ENCODE peak calls at places on chromosome 22, in five cellular contexts. One of them, this sample, is unnamed.

GRCh38 chr22:21760640-21761039 is 25.0 kb upstream of the YPEL1 start:
- DNase-seq in caudate nucleus: no peak
- DNase-seq in hypothalamus: no peak
- DNase-seq in ecto neural progenitor cell: no peak
- DNase-seq in Daoy: peak; percentile 65
- DNase-seq in this sample: no peak

GRCh38 chr22:49705631-49706352 is 121.9 kb downstream of the BRD1 start:
- DNase-seq in caudate nucleus: no peak
- DNase-seq in hypothalamus: no peak
- DNase-seq in ecto neural progenitor cell: no peak
- DNase-seq in Daoy: no peak
- DNase-seq in this sample: no peak

GRCh38 chr22:24240381-24240780 is 4.5 kb downstream of the GGT5 start:
- DNase-seq in caudate nucleus: no peak
- DNase-seq in hypothalamus: no peak
- DNase-seq in ecto neural progenitor cell: no peak
- DNase-seq in Daoy: no peak
- DNase-seq in this sample: no peak

GRCh38 chr22:47625013-47625385 is 862.5 kb downstream of the TBC1D22A start:
- DNase-seq in caudate nucleus: no peak
- DNase-seq in hypothalamus: no peak
- DNase-seq in ecto neural progenitor cell: peak; percentile 27
- DNase-seq in Daoy: no peak
- DNase-seq in this sample: no peak

GRCh38 chr22:19745155-19746133 is 15.1 kb upstream of the TBX1 start:
- DNase-seq in caudate nucleus: no peak
- DNase-seq in hypothalamus: no peak
- DNase-seq in ecto neural progenitor cell: no peak
- DNase-seq in Daoy: peak; percentile 49
- DNase-seq in this sample: no peak

GRCh38 chr22:21568207-21569075 is 927 bp downstream of the UBE2L3 start:
- DNase-seq in caudate nucleus: no peak
- DNase-seq in hypothalamus: peak; percentile 6
- DNase-seq in ecto neural progenitor cell: no peak
- DNase-seq in Daoy: peak; percentile 41
- DNase-seq in this sample: no peak

GRCh38 chr22:42432020-42432596 is at the start of gene NFAM1:
- DNase-seq in caudate nucleus: no peak
- DNase-seq in hypothalamus: peak; percentile 38
- DNase-seq in ecto neural progenitor cell: no peak
- DNase-seq in Daoy: no peak
- DNase-seq in this sample: peak; percentile 5

GRCh38 chr22:21975273-21975672 is 7.3 kb downstream of the TOP3B start:
- DNase-seq in caudate nucleus: no peak
- DNase-seq in hypothalamus: no peak
- DNase-seq in ecto neural progenitor cell: no peak
- DNase-seq in Daoy: no peak
- DNase-seq in this sample: no peak

GRCh38 chr22:36084717-36085116 is 56.1 kb upstream of the RBFOX2 start:
- DNase-seq in caudate nucleus: no peak
- DNase-seq in hypothalamus: no peak
- DNase-seq in ecto neural progenitor cell: no peak
- DNase-seq in Daoy: no peak
- DNase-seq in this sample: no peak

GRCh38 chr22:29209624-29209929 is 3.9 kb downstream of the EMID1 start:
- DNase-seq in caudate nucleus: no peak
- DNase-seq in hypothalamus: no peak
- DNase-seq in ecto neural progenitor cell: no peak
- DNase-seq in Daoy: no peak
- DNase-seq in this sample: no peak

GRCh38 chr22:45341503-45341902 is 31.8 kb downstream of the FAM118A start:
- DNase-seq in caudate nucleus: no peak
- DNase-seq in hypothalamus: no peak
- DNase-seq in ecto neural progenitor cell: no peak
- DNase-seq in Daoy: no peak
- DNase-seq in this sample: no peak

GRCh38 chr22:25153961-25154685 is 45.5 kb upstream of the CRYBB3 start:
- DNase-seq in caudate nucleus: no peak
- DNase-seq in hypothalamus: no peak
- DNase-seq in ecto neural progenitor cell: no peak
- DNase-seq in Daoy: peak; percentile 35
- DNase-seq in this sample: peak; percentile 7

GRCh38 chr22:30195245-30196140 is 51.1 kb downstream of the LIF start:
- DNase-seq in caudate nucleus: no peak
- DNase-seq in hypothalamus: no peak
- DNase-seq in ecto neural progenitor cell: no peak
- DNase-seq in Daoy: no peak
- DNase-seq in this sample: no peak

GRCh38 chr22:36544107-36544620 is 15.2 kb upstream of the EIF3D start:
- DNase-seq in caudate nucleus: no peak
- DNase-seq in hypothalamus: no peak
- DNase-seq in ecto neural progenitor cell: no peak
- DNase-seq in Daoy: peak; percentile 67
- DNase-seq in this sample: no peak

GRCh38 chr22:41582694-41583093 is 6.9 kb downstream of the PMM1 start:
- DNase-seq in caudate nucleus: no peak
- DNase-seq in hypothalamus: no peak
- DNase-seq in ecto neural progenitor cell: no peak
- DNase-seq in Daoy: no peak
- DNase-seq in this sample: no peak

GRCh38 chr22:35637943-35638342 is 10.3 kb upstream of the APOL6 start:
- DNase-seq in caudate nucleus: no peak
- DNase-seq in hypothalamus: no peak
- DNase-seq in ecto neural progenitor cell: no peak
- DNase-seq in Daoy: no peak
- DNase-seq in this sample: no peak

GRCh38 chr22:20509344-20510047 is 2.1 kb downstream of the MED15 start:
- DNase-seq in caudate nucleus: peak; percentile 28
- DNase-seq in hypothalamus: peak; percentile 28
- DNase-seq in ecto neural progenitor cell: no peak
- DNase-seq in Daoy: peak; percentile 91
- DNase-seq in this sample: no peak

GRCh38 chr22:50119768-50120251 is 30.0 kb downstream of the MOV10L1 start:
- DNase-seq in caudate nucleus: no peak
- DNase-seq in hypothalamus: no peak
- DNase-seq in ecto neural progenitor cell: no peak
- DNase-seq in Daoy: no peak
- DNase-seq in this sample: no peak

GRCh38 chr22:28207281-28208030 is 288.4 kb upstream of the PITPNB start:
- DNase-seq in caudate nucleus: no peak
- DNase-seq in hypothalamus: no peak
- DNase-seq in ecto neural progenitor cell: no peak
- DNase-seq in Daoy: no peak
- DNase-seq in this sample: no peak

GRCh38 chr22:17368727-17369552 is at the start of gene CECR2:
- DNase-seq in caudate nucleus: peak; percentile 55
- DNase-seq in hypothalamus: peak; percentile 76
- DNase-seq in ecto neural progenitor cell: peak; percentile 91
- DNase-seq in Daoy: peak; percentile 75
- DNase-seq in this sample: no peak

GRCh38 chr22:26968873-26969272 is 311.5 kb downstream of the MIAT start:
- DNase-seq in caudate nucleus: no peak
- DNase-seq in hypothalamus: no peak
- DNase-seq in ecto neural progenitor cell: no peak
- DNase-seq in Daoy: peak; percentile 86
- DNase-seq in this sample: no peak

This sample was measured in C1 segment of cervical spinal cord.